ENCODE peak calls at places on chromosome 14, in ten cellular contexts. P, N, J, C, Z, B, V, O, G and H are unnamed samples.

GRCh38 chr14:82113007-82113406 is 579.4 kb upstream of the SEL1L start:
- DNase-seq in P (no peak), N (no peak), J (no peak), C (no peak), Z (no peak), B (no peak), V (no peak), O (no peak), G (no peak), H (no peak)

GRCh38 chr14:72513994-72514659 is 379.8 kb downstream of the DPF3 start:
- DNase-seq in P (no peak), N (no peak), J (peak; percentile 57), C (peak; percentile 52), Z (no peak), B (no peak), V (no peak), O (peak; percentile 22), G (no peak), H (no peak)

GRCh38 chr14:68627868-68628604 is 164.8 kb downstream of the ZFP36L1 start:
- DNase-seq in P (peak; percentile 68), N (no peak), J (no peak), C (no peak), Z (no peak), B (peak; percentile 44), V (no peak), O (peak; percentile 56), G (peak; percentile 88), H (peak; percentile 52)

GRCh38 chr14:32087173-32087861 is 10.2 kb downstream of the ARHGAP5 start:
- DNase-seq in P (no peak), N (no peak), J (no peak), C (peak; percentile 88), Z (no peak), B (no peak), V (no peak), O (no peak), G (no peak), H (no peak)

GRCh38 chr14:69904246-69904645 is 25.0 kb downstream of the SMOC1 start:
- DNase-seq in P (no peak), N (no peak), J (no peak), C (no peak), Z (no peak), B (no peak), V (no peak), O (no peak), G (no peak), H (no peak)

GRCh38 chr14:102993523-102993922 is 63.8 kb downstream of the CDC42BPB start:
- DNase-seq in P (no peak), N (no peak), J (no peak), C (peak; percentile 33), Z (no peak), B (no peak), V (no peak), O (no peak), G (no peak), H (no peak)

GRCh38 chr14:75200451-75200850 is 24.0 kb upstream of the TMED10 start:
- DNase-seq in P (no peak), N (no peak), J (no peak), C (no peak), Z (no peak), B (no peak), V (no peak), O (peak; percentile 81), G (no peak), H (no peak)

GRCh38 chr14:91796622-91797347 is 64.9 kb upstream of the CATSPERB start:
- DNase-seq in P (no peak), N (no peak), J (no peak), C (no peak), Z (no peak), B (no peak), V (no peak), O (no peak), G (no peak), H (no peak)

GRCh38 chr14:22449612-22449930 is 139.5 kb downstream of the DAD1 start:
- DNase-seq in P (no peak), N (no peak), J (no peak), C (no peak), Z (no peak), B (no peak), V (no peak), O (no peak), G (no peak), H (no peak)

GRCh38 chr14:42994001-42994736 is 1387.5 kb downstream of the LRFN5 start:
- DNase-seq in P (no peak), N (no peak), J (no peak), C (peak; percentile 90), Z (no peak), B (no peak), V (no peak), O (no peak), G (no peak), H (no peak)

GRCh38 chr14:34750670-34751069 is 36.3 kb upstream of the CFL2 start:
- DNase-seq in P (no peak), N (no peak), J (no peak), C (peak; percentile 1), Z (no peak), B (no peak), V (no peak), O (no peak), G (no peak), H (no peak)

GRCh38 chr14:30980980-30981379 is 44.5 kb upstream of the AP4S1 start:
- DNase-seq in P (no peak), N (no peak), J (no peak), C (no peak), Z (no peak), B (no peak), V (no peak), O (no peak), G (no peak), H (no peak)

GRCh38 chr14:94559638-94560290 is 1.5 kb upstream of the SERPINA4 start:
- DNase-seq in P (no peak), N (no peak), J (no peak), C (no peak), Z (no peak), B (no peak), V (no peak), O (no peak), G (no peak), H (no peak)